ENCODE peak calls at places on chromosomes 1 and 21, in eight cellular contexts. M is GM20000, N is choroid plexus epithelial cell, S is epithelial cell of esophagus, R is foreskin fibroblast, C is type B pancreatic cell, T is MCF 10A, F is lower lobe of right lung. U is an unnamed sample.

GRCh38 chr1:4603317-4604110 is 50.9 kb upstream of the AJAP1 start:
- DNase-seq in M (no peak), N (no peak), T (peak; percentile 81), F (no peak), S (peak; percentile 4), R (no peak), C (no peak), U (no peak)

GRCh38 chr1:35929730-35930592 is 944 bp upstream of the AGO3 start:
- DNase-seq in N (peak; percentile 63), M (peak; percentile 38), C (no peak), T (peak; percentile 49), F (peak; percentile 53), R (peak; percentile 36), S (peak; percentile 58), U (no peak)

GRCh38 chr1:22223176-22223575 is 80.3 kb upstream of the WNT4 start:
- DNase-seq in F (no peak), M (no peak), S (peak; percentile 49), T (no peak), R (no peak), C (no peak), N (no peak), U (no peak)

GRCh38 chr1:94646151-94646643 is 104.6 kb upstream of the F3 start:
- DNase-seq in F (no peak), R (peak; percentile 74), C (no peak), N (peak; percentile 95), M (no peak), T (peak; percentile 69), S (peak; percentile 93), U (no peak)

GRCh38 chr1:244654284-244655038 is 1.5 kb downstream of the DESI2 start:
- DNase-seq in C (no peak), T (peak; percentile 43), F (no peak), N (no peak), S (peak; percentile 16), M (no peak), R (no peak), U (no peak)

GRCh38 chr21:17371470-17371869 is 141.4 kb upstream of the CXADR start:
- DNase-seq in M (no peak), N (peak; percentile 82), C (no peak), R (peak; percentile 50), F (no peak), S (peak; percentile 81), T (peak; percentile 54), U (no peak)

GRCh38 chr1:166166701-166167394 is at the start of gene FAM78B:
- DNase-seq in R (peak; percentile 54), T (peak; percentile 85), M (peak; percentile 93), F (peak; percentile 74), C (peak; percentile 71), S (peak; percentile 54), N (peak; percentile 20), U (no peak)

GRCh38 chr1:92085727-92086126 is 5.6 kb downstream of the BTBD8 start:
- DNase-seq in T (no peak), F (no peak), M (no peak), S (no peak), C (no peak), R (no peak), N (peak; percentile 10), U (no peak)

GRCh38 chr1:232377494-232377770 is 252.5 kb downstream of the SIPA1L2 start:
- DNase-seq in T (peak; percentile 92), F (no peak), N (peak; percentile 57), C (no peak), M (no peak), S (peak; percentile 40), R (no peak), U (no peak)

GRCh38 chr1:236419502-236419901 is 25.4 kb downstream of the EDARADD start:
- DNase-seq in T (no peak), C (no peak), F (no peak), N (no peak), R (no peak), S (no peak), M (no peak), U (no peak)

GRCh38 chr1:233367057-233367759 is 39.7 kb downstream of the MAP3K21 start:
- DNase-seq in C (no peak), N (no peak), R (no peak), T (peak; percentile 46), F (no peak), M (no peak), S (no peak), U (no peak)

GRCh38 chr1:17920881-17921635 is 165.9 kb downstream of the ACTL8 start:
- DNase-seq in T (no peak), M (no peak), S (no peak), N (no peak), C (no peak), R (no peak), F (no peak), U (no peak)

GRCh38 chr1:17924578-17924977 is 169.4 kb downstream of the ACTL8 start:
- DNase-seq in R (no peak), M (no peak), S (no peak), N (no peak), F (no peak), T (no peak), C (no peak), U (no peak)

GRCh38 chr1:17925838-17926237 is 170.7 kb downstream of the ACTL8 start:
- DNase-seq in M (no peak), C (no peak), N (no peak), R (no peak), T (no peak), F (no peak), S (no peak), U (no peak)

GRCh38 chr1:17923684-17924083 is 168.6 kb downstream of the ACTL8 start:
- DNase-seq in R (no peak), N (no peak), M (no peak), S (no peak), F (no peak), T (no peak), C (no peak), U (no peak)

GRCh38 chr1:17922833-17923232 is 167.7 kb downstream of the ACTL8 start:
- DNase-seq in S (no peak), R (no peak), T (peak; percentile 54), M (peak; percentile 30), C (no peak), F (no peak), N (peak; percentile 63), U (no peak)
- TF ChIP-seq CTCF in S (no peak), R (peak; percentile 38), T (peak; percentile 53), M (peak; percentile 8), C (peak; percentile 77), F (peak; percentile 34), N (peak; percentile 72), U (peak; percentile 29)

GRCh38 chr1:161073474-161074121 is 3.9 kb upstream of the ARHGAP30 start:
- DNase-seq in T (peak; percentile 95), M (no peak), S (peak; percentile 84), R (no peak), N (no peak), F (no peak), C (no peak), U (no peak)
- TF ChIP-seq CTCF in T (peak; percentile 27), M (no peak), S (peak; percentile 35), R (no peak), N (no peak), F (no peak), C (no peak), U (no peak)

DNA sequence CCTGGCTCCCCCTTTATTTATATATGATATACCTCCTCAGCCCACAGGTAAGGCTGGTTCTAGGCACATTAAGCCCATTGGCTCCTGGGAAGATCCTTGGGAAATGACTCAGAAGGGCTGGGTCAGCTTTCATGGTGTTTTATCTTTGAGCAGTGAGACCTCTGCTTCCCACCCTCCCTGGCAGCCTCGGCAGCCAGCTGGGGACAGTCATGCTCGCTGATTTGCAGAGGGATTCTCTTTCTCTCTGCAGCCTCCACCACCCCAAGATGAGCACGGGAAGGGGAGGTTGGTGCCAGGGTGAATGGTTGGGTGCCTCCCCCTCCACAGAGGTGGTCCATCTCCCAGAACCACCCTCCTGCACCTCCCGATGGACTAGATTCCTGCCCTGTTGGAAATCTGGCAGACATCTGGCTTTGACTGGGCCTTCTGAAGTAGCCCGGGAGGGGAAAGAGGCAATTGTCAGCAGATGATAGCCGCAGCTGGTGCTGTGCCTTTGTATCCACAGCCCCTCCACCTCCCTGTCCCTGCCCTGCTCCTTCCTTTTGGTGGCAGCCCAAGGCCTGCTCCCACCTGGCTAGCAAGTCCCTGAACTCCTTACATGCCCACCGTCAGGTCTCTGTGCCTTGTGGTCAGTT is 24.7 kb downstream of the IER5 start:
- DNase-seq in R (peak; percentile 74), T (peak; percentile 89), M (no peak), N (peak; percentile 54), S (peak; percentile 90), F (no peak), C (no peak), U (no peak)
- TF ChIP-seq CTCF in R (no peak), T (no peak), M (no peak), N (no peak), S (no peak), F (no peak), C (no peak), U (no peak)

GRCh38 chr1:30731109-30731805 is 7.9 kb upstream of the MATN1 start:
- DNase-seq in M (no peak), R (no peak), T (no peak), C (no peak), F (no peak), S (no peak), N (no peak), U (no peak)

GRCh38 chr1:30732277-30732996 is 9.1 kb upstream of the MATN1 start:
- DNase-seq in F (no peak), C (no peak), T (no peak), M (peak; percentile 54), S (no peak), N (no peak), R (no peak), U (no peak)

GRCh38 chr1:30730351-30731108 is 7.1 kb upstream of the MATN1 start:
- DNase-seq in C (no peak), M (peak; percentile 25), N (no peak), F (no peak), T (no peak), R (no peak), S (no peak), U (no peak)

GRCh38 chr1:30733520-30733919 is 10.1 kb upstream of the MATN1 start:
- DNase-seq in R (no peak), C (no peak), N (no peak), F (no peak), M (no peak), S (no peak), T (no peak), U (no peak)

GRCh38 chr1:30731806-30732276 is 8.5 kb upstream of the MATN1 start:
- DNase-seq in R (no peak), N (no peak), M (no peak), C (no peak), T (no peak), S (no peak), F (no peak), U (no peak)
- TF ChIP-seq CTCF in R (no peak), N (no peak), M (no peak), C (no peak), T (no peak), S (no peak), F (no peak), U (no peak)

GRCh38 chr1:58017641-58018040 is 528.9 kb downstream of the OMA1 start:
- DNase-seq in F (no peak), C (no peak), S (no peak), M (no peak), R (no peak), T (no peak), N (no peak), U (no peak)
- TF ChIP-seq CTCF in F (no peak), C (no peak), S (no peak), M (no peak), R (no peak), T (no peak), N (no peak), U (no peak)

GRCh38 chr1:185813401-185813979 is 79.3 kb downstream of the HMCN1 start:
- DNase-seq in F (no peak), M (peak; percentile 4), S (peak; percentile 70), T (peak; percentile 80), R (peak; percentile 39), N (peak; percentile 87), C (no peak), U (no peak)
- TF ChIP-seq CTCF in F (peak; percentile 55), M (peak; percentile 34), S (peak; percentile 70), T (peak; percentile 68), R (peak; percentile 57), N (peak; percentile 66), C (peak; percentile 76), U (peak; percentile 73)

U was measured in osteocyte.